ENCODE peak calls at places on chromosomes 5 and 9, in ten cellular contexts. I, F, B, U, S, D, W, G, Y and V are unnamed samples.

GRCh38 chr5:147874910-147875367 is 3.6 kb upstream of the SCGB3A2 start:
- DNase-seq in I (no peak), F (no peak), B (no peak), U (no peak), S (no peak), D (no peak), W (no peak), G (no peak), Y (no peak), V (no peak)

GRCh38 chr5:178765753-178766300 is 35.4 kb upstream of the ZNF354A start:
- DNase-seq in I (peak; percentile 21), F (no peak), B (no peak), U (no peak), S (no peak), D (no peak), W (no peak), G (no peak), Y (no peak), V (peak; percentile 11)

GRCh38 chr9:93676310-93677054 is 100.1 kb downstream of the PHF2 start:
- DNase-seq in I (peak; percentile 61), F (no peak), B (peak; percentile 19), U (no peak), S (no peak), D (no peak), W (no peak), G (no peak), Y (peak; percentile 6), V (peak; percentile 20)

GRCh38 chr5:153952893-153953292 is 85.8 kb downstream of the FAM114A2 start:
- DNase-seq in I (no peak), F (no peak), B (no peak), U (no peak), S (no peak), D (no peak), W (no peak), G (no peak), Y (no peak), V (no peak)

GRCh38 chr9:22817181-22817580 is 370.6 kb downstream of the DMRTA1 start:
- DNase-seq in I (no peak), F (no peak), B (no peak), U (no peak), S (no peak), D (no peak), W (no peak), G (no peak), Y (no peak), V (no peak)

GRCh38 chr5:67361932-67362729 is 165.5 kb upstream of the CD180 start:
- DNase-seq in I (no peak), F (no peak), B (no peak), U (no peak), S (no peak), D (no peak), W (no peak), G (no peak), Y (no peak), V (no peak)

GRCh38 chr9:3699868-3700267 is 174.1 kb upstream of the RFX3 start:
- DNase-seq in I (no peak), F (no peak), B (no peak), U (no peak), S (no peak), D (no peak), W (no peak), G (no peak), Y (no peak), V (no peak)

GRCh38 chr5:149038336-149039075 is 24.4 kb downstream of the SH3TC2 start:
- DNase-seq in I (no peak), F (no peak), B (no peak), U (no peak), S (peak; percentile 17), D (no peak), W (no peak), G (no peak), Y (no peak), V (no peak)

GRCh38 chr5:157540707-157541451 is 34.7 kb downstream of the ADAM19 start:
- DNase-seq in I (peak; percentile 82), F (no peak), B (peak; percentile 69), U (no peak), S (no peak), D (peak; percentile 23), W (peak; percentile 87), G (no peak), Y (peak; percentile 72), V (peak; percentile 39)

DNA sequence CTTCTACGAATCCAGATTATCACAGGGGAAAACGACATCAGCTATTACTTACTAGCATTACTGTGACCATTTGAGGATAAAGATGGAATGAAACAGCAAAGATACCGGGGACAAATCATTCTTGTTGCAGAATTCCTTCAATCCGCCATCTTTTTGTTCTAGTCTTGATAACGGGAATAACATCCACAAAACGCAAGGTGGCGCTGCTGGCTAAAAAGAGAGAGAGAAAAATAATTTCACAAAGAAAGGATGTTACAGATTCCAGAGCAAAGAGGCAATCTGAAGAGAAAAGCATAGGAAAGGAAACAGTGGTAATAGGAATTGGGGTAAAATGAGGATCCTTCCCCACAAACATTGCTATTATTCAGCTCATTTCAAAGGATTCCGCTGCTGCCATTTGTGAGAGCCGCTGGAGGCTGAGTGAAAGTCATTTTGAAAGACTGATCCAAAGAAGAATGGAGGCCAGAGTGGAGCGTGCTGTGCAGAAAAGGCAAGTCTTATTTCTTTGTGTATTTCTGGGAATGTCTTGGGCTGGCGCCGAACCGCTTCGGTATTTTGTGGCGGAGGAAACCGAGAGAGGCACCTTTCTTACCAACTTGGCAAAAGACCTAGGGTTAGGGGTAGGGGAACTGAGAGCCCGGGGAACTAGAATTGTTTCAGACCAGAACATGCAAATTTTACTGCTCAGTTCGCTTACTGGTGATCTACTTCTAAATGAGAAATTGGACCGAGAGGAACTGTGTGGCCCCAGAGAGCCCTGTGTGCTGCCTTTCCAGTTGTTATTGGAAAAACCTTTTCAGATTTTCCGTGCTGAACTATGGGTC is at the start of gene PCDHB7:
- DNase-seq in I (no peak), F (peak; percentile 36), B (no peak), U (no peak), S (peak; percentile 31), D (peak; percentile 43), W (no peak), G (no peak), Y (no peak), V (no peak)
- TF ChIP-seq EP300 in I (no peak), F (no peak), B (no peak), U (no peak), S (no peak), D (no peak), W (no peak), G (no peak), Y (no peak), V (no peak)

GRCh38 chr5:177113566-177114424 is 19.8 kb upstream of the NSD1 start:
- DNase-seq in I (peak; percentile 86), F (peak; percentile 62), B (peak; percentile 80), U (no peak), S (peak; percentile 74), D (peak; percentile 79), W (peak; percentile 55), G (peak; percentile 80), Y (peak; percentile 81), V (peak; percentile 81)

GRCh38 chr5:177111720-177112394 is 21.7 kb upstream of the NSD1 start:
- DNase-seq in I (no peak), F (peak; percentile 67), B (peak; percentile 58), U (peak; percentile 76), S (peak; percentile 51), D (peak; percentile 69), W (no peak), G (peak; percentile 48), Y (peak; percentile 60), V (peak; percentile 51)

GRCh38 chr5:177117441-177118045 is 16.0 kb upstream of the NSD1 start:
- DNase-seq in I (no peak), F (no peak), B (no peak), U (no peak), S (no peak), D (no peak), W (no peak), G (no peak), Y (no peak), V (no peak)

GRCh38 chr5:177112589-177113220 is 20.9 kb upstream of the NSD1 start:
- DNase-seq in I (no peak), F (no peak), B (no peak), U (no peak), S (no peak), D (no peak), W (no peak), G (no peak), Y (no peak), V (no peak)

DNA sequence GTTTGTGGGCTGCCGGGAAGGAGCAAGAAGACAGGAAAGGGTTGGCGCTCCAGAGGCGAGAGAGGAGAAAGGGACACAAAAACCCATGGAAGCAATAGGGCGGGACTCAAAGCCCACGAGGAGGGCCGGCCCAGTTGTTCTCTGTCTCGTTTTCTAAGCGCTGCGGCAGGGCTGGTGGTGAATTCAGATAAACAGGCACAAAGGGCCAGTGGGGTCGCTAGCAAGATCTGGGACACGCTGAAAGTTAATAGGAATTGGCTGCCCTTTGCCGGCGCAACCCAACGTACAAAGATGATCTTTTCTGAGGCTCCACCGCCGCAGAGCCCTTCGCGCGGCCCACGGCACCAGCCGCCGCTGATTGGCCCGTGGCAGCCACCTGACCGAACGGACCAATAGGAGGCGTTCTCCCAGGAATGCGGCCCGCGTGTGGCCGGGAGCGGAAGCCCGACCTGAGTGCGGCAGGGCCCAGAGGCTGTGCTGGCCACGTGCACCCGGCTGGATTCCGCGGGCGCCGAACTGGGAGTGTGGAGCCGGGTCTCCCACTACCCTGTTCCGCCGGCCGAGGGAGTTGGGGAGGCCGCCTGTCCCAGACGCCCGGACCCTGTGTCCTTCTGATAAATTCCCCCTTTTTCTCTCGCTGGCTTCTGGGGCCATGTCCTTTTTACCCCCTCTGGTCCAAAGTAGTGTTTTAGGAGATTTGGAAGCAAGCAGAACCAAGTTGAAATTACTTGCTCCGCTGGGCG is 16.8 kb upstream of the NSD1 start:
- DNase-seq in I (peak; percentile 96), F (no peak), B (peak; percentile 85), U (no peak), S (no peak), D (peak; percentile 91), W (no peak), G (peak; percentile 79), Y (peak; percentile 80), V (peak; percentile 89)
- H3K27ac ChIP-seq in I (peak overlapping the region; percentile 72), F (no peak overlapping the region), B (peak overlapping the region; percentile 76), U (peak overlapping the region; percentile 3), S (no peak overlapping the region), D (peak overlapping the region; percentile 17), W (no peak overlapping the region), G (peak overlapping the region; percentile 71), Y (peak overlapping the region; percentile 78), V (peak overlapping the region; percentile 78)

GRCh38 chr5:100867039-100867562 is 36.0 kb downstream of the ST8SIA4 start:
- DNase-seq in I (no peak), F (no peak), B (no peak), U (no peak), S (no peak), D (no peak), W (no peak), G (no peak), Y (no peak), V (no peak)
- H3K4me1 ChIP-seq in I (no peaks in the 10 kb centered on the region), F (no peaks in the 10 kb centered on the region), B (no peaks in the 10 kb centered on the region), U (no peaks in the 10 kb centered on the region), S (no peaks in the 10 kb centered on the region), D (no peaks in the 10 kb centered on the region), W (no peaks in the 10 kb centered on the region), G (no peaks in the 10 kb centered on the region), Y (no peaks in the 10 kb centered on the region), V (no peaks in the 10 kb centered on the region)

GRCh38 chr9:36386396-36386795 is 13.7 kb downstream of the RNF38 start:
- DNase-seq in I (no peak), F (no peak), B (no peak), U (no peak), S (no peak), D (no peak), W (no peak), G (no peak), Y (no peak), V (no peak)

GRCh38 chr9:36392489-36392888 is 7.6 kb downstream of the RNF38 start:
- DNase-seq in I (no peak), F (no peak), B (no peak), U (no peak), S (no peak), D (no peak), W (no peak), G (no peak), Y (no peak), V (no peak)

GRCh38 chr9:36389590-36389989 is 10.5 kb downstream of the RNF38 start:
- DNase-seq in I (no peak), F (no peak), B (no peak), U (no peak), S (no peak), D (no peak), W (no peak), G (no peak), Y (no peak), V (no peak)
- TF ChIP-seq EP300 in I (no peak), F (no peak), B (no peak), U (no peak), S (no peak), D (no peak), W (no peak), G (no peak), Y (no peak), V (no peak)